ENCODE peak calls at places on chromosome 20, in five cellular contexts. One of them, this sample, is unnamed.

GRCh38 chr20:10898555-10898954 is 224.8 kb upstream of the JAG1 start:
- DNase-seq in K562: no peak
- DNase-seq in GM12878: no peak
- DNase-seq in H1: no peak
- DNase-seq in HCT116: no peak
- DNase-seq in this sample: no peak

GRCh38 chr20:24998631-24999445 is 6.3 kb upstream of the APMAP start:
- DNase-seq in K562: no peak
- DNase-seq in HCT116: no peak
- DNase-seq in GM12878: no peak
- DNase-seq in H1: no peak
- DNase-seq in this sample: no peak

GRCh38 chr20:62489186-62489939 is 13.6 kb upstream of the GATA5 start:
- DNase-seq in GM12878: no peak
- DNase-seq in K562: peak; percentile 53
- DNase-seq in H1: no peak
- DNase-seq in HCT116: no peak
- DNase-seq in this sample: no peak

GRCh38 chr20:34377072-34377847 is 14.2 kb downstream of the ITCH start:
- DNase-seq in GM12878: peak; percentile 72
- DNase-seq in K562: no peak
- DNase-seq in H1: no peak
- DNase-seq in HCT116: no peak
- DNase-seq in this sample: no peak

GRCh38 chr20:50138479-50139393 is 14.8 kb downstream of the PEDS1 start:
- DNase-seq in K562: no peak
- DNase-seq in GM12878: no peak
- DNase-seq in HCT116: no peak
- DNase-seq in H1: no peak
- DNase-seq in this sample: peak; percentile 36

GRCh38 chr20:35273449-35274171 is 4.3 kb downstream of the MMP24OS start:
- DNase-seq in H1: no peak
- DNase-seq in GM12878: no peak
- DNase-seq in HCT116: no peak
- DNase-seq in K562: no peak
- DNase-seq in this sample: peak; percentile 62

GRCh38 chr20:57243480-57244220 is 22.8 kb downstream of the BMP7 start:
- DNase-seq in HCT116: no peak
- DNase-seq in K562: no peak
- DNase-seq in H1: no peak
- DNase-seq in GM12878: no peak
- DNase-seq in this sample: no peak

GRCh38 chr20:62449951-62450815 is 22.8 kb upstream of the RBBP8NL start:
- DNase-seq in K562: no peak
- DNase-seq in H1: no peak
- DNase-seq in HCT116: no peak
- DNase-seq in GM12878: no peak
- DNase-seq in this sample: no peak

GRCh38 chr20:7728373-7728772 is 211.9 kb downstream of the HAO1 start:
- DNase-seq in K562: no peak
- DNase-seq in HCT116: no peak
- DNase-seq in H1: no peak
- DNase-seq in GM12878: no peak
- DNase-seq in this sample: no peak

GRCh38 chr20:56343861-56344381 is 14.9 kb upstream of the FAM210B start:
- DNase-seq in K562: peak; percentile 76
- DNase-seq in HCT116: no peak
- DNase-seq in GM12878: no peak
- DNase-seq in H1: peak; percentile 79
- DNase-seq in this sample: peak; percentile 90

GRCh38 chr20:41889125-41889870 is 271.1 kb upstream of the CHD6 start:
- DNase-seq in GM12878: no peak
- DNase-seq in H1: no peak
- DNase-seq in HCT116: peak; percentile 1
- DNase-seq in K562: peak; percentile 27
- DNase-seq in this sample: peak; percentile 24
- TF ChIP-seq CTCF in GM12878: peak; percentile 29
- TF ChIP-seq CTCF in H1: peak; percentile 38
- TF ChIP-seq CTCF in HCT116: peak; percentile 34
- TF ChIP-seq CTCF in K562: peak; percentile 43
- TF ChIP-seq CTCF in this sample: no peak

DNA sequence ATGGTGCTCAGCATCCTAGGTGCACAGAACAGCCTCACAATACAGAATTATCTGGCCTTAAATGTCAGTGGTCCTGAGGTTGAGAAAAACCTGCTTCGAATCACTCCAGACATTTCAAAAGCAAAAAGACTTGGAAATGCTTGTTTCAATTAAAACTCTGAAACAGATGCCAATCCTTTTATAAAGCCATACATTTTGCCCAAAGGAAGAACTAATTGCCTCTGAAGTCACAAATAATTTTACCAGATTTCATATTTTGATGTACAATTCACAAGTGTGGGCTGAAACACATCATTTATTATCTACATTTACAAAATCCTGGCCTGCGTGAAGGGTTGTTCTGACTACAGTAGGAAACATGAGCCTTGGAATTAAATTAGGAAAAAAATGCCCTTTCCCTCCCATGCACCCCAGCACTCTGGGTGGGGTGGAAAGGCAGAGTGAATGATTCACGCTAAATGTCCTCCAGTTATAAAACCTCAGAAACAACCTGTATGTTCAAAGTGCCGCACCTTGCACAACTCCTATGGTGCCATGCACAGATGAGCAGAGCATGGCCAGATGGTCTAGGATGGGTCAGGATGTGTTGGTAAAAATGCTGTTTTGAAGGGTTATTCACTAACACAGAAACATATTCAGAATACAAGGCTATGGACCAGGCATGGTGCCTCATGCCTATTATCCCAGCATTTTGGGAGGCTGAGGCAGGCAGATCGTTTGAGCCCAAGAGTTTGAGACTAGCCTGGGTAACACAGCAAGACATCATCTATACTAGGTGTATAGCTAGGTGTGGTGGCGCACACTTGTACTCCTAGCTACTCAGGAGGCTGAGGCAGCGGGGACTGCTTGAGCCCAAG is 87.0 kb downstream of the ZMYND8 start:
- DNase-seq in GM12878: no peak
- DNase-seq in HCT116: no peak
- DNase-seq in K562: no peak
- DNase-seq in H1: no peak
- DNase-seq in this sample: no peak
- TF ChIP-seq ATF3 in GM12878: no peak
- TF ChIP-seq ATF3 in HCT116: no peak
- TF ChIP-seq ATF3 in K562: no peak
- TF ChIP-seq ATF3 in H1: no peak
- TF ChIP-seq ATF3 in this sample: no peak

DNA sequence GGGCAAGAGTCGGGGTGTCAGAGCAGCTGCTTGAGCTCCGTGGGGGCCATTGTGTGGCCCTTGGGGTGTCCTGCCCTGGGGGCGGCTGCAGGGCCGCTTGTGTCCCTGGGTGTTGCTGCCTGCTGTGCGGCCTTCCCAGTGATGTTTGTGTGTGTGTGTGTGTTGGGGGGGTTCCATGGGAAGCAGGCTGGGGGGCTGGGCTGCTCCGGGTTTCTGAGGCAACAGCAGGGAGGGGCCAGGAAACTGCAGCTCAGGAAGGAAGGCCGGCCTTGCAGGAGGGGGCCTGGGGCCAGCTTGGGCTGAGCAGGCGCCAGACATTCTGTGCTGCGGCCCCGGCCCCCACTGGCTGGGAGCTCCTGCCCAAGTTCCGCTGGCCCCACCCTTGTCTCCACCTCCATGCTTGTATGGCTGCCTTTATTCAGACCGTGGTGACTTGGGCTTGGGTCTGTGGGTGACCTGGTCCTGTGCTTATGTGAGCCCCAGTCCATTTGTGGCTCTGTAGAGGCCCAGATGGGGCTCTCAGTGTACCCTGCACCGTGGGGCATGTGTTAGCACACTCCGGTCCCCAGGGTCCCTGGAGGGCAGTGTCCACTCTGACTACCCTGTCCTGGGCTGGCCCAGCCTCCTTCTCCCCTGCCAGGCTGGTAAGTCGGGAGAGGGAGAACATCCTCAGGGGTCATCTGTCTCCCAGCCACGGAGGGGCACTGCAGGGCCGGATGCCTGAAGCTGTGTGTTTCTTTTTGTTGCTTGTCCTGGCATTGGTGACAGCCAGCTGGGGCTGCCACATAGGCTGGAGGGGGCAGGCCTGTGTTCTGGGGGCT is 4.6 kb upstream of the SOX18 start:
- DNase-seq in H1: no peak
- DNase-seq in HCT116: peak; percentile 29
- DNase-seq in GM12878: no peak
- DNase-seq in K562: peak; percentile 61
- DNase-seq in this sample: peak; percentile 56
- TF ChIP-seq CTCF in H1: peak; percentile 67
- TF ChIP-seq CTCF in HCT116: peak; percentile 52
- TF ChIP-seq CTCF in GM12878: peak; percentile 54
- TF ChIP-seq CTCF in K562: peak; percentile 34
- TF ChIP-seq CTCF in this sample: no peak

DNA sequence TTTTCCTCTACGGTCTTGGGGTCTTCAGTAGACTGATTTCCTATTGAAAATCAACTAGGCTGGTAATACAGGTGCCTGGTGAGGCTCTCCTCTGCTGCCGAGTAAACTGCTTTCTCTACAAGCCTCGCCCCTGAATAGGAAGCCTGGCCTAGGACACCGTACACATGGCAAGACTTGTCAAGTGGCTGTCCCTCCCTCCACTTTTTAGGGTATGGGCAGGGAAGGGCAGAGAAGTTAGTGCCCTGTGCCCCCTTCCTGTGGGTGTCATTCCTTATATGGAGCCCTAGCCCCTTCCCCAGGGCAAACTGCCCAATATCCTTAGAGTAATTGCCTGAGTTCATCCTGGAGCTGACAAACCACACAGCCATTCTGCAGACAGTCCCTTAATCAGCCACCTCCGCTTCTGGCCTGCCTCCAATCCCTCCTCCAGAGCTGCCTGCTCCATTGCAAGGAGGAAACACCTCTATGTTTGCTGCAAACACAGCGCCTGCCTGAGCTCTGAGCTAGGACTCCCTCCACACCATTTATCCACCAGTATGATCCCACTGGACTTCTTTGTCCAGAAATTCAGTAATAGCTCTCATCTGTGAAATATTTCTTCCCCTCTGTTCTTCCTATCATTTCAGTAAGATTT is 93.1 kb downstream of the CHD6 start:
- DNase-seq in H1: no peak
- DNase-seq in HCT116: no peak
- DNase-seq in K562: peak; percentile 76
- DNase-seq in GM12878: no peak
- DNase-seq in this sample: no peak
- TF ChIP-seq ATF3 in H1: no peak
- TF ChIP-seq ATF3 in HCT116: no peak
- TF ChIP-seq ATF3 in K562: no peak
- TF ChIP-seq ATF3 in GM12878: no peak
- TF ChIP-seq ATF3 in this sample: no peak

GRCh38 chr20:1301031-1301529 is 27.9 kb downstream of the SDCBP2 start:
- DNase-seq in GM12878: no peak
- DNase-seq in HCT116: peak; percentile 18
- DNase-seq in K562: peak; percentile 60
- DNase-seq in H1: no peak
- DNase-seq in this sample: no peak

GRCh38 chr20:1298166-1298565 is 30.8 kb downstream of the SDCBP2 start:
- DNase-seq in GM12878: no peak
- DNase-seq in H1: no peak
- DNase-seq in HCT116: no peak
- DNase-seq in K562: no peak
- DNase-seq in this sample: no peak

GRCh38 chr20:1298888-1299511 is 29.9 kb downstream of the SDCBP2 start:
- DNase-seq in GM12878: no peak
- DNase-seq in HCT116: no peak
- DNase-seq in H1: no peak
- DNase-seq in K562: no peak
- DNase-seq in this sample: no peak

GRCh38 chr20:1300083-1300840 is 28.7 kb downstream of the SDCBP2 start:
- DNase-seq in GM12878: no peak
- DNase-seq in H1: no peak
- DNase-seq in HCT116: no peak
- DNase-seq in K562: peak; percentile 13
- DNase-seq in this sample: no peak

DNA sequence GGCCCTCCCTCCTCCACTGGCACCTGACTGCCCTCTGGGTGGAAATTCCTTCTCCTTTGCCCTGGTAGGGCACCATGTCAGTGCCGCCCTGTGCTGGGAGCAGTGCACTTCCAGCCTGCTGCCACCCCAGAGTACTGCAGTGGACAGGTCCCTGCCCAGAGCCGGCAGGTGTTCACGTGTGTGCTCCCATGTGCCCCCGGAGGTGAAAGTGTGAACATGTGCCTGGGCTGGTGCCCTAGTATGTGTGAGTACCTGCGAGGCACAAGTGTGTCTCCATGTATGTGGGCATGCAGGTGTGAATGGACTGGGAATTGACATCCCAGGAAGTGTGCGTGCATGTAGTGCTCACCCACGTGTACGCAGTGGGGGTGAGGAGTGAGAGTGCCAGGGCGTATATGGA is 29.4 kb downstream of the SDCBP2 start:
- DNase-seq in K562: peak; percentile 16
- DNase-seq in GM12878: no peak
- DNase-seq in H1: no peak
- DNase-seq in HCT116: peak; percentile 37
- DNase-seq in this sample: peak; percentile 79
- TF ChIP-seq CTCF in K562: peak; percentile 57
- TF ChIP-seq CTCF in GM12878: no peak
- TF ChIP-seq CTCF in H1: peak; percentile 68
- TF ChIP-seq CTCF in HCT116: peak; percentile 55
- TF ChIP-seq CTCF in this sample: peak; percentile 38

GRCh38 chr20:46833360-46833759 is 61.3 kb upstream of the EYA2 start:
- DNase-seq in GM12878: peak; percentile 2
- DNase-seq in HCT116: no peak
- DNase-seq in H1: no peak
- DNase-seq in K562: no peak
- DNase-seq in this sample: no peak
- TF ChIP-seq ATF3 in GM12878: no peak
- TF ChIP-seq ATF3 in HCT116: no peak
- TF ChIP-seq ATF3 in H1: no peak
- TF ChIP-seq ATF3 in K562: no peak
- TF ChIP-seq ATF3 in this sample: no peak

GRCh38 chr20:43755390-43755789 is 28.6 kb upstream of the GTSF1L start:
- DNase-seq in GM12878: no peak
- DNase-seq in HCT116: no peak
- DNase-seq in H1: no peak
- DNase-seq in K562: no peak
- DNase-seq in this sample: no peak

GRCh38 chr20:43752051-43752360 is 25.2 kb upstream of the GTSF1L start:
- DNase-seq in H1: no peak
- DNase-seq in K562: no peak
- DNase-seq in GM12878: no peak
- DNase-seq in HCT116: no peak
- DNase-seq in this sample: no peak

GRCh38 chr20:43751167-43752050 is 24.6 kb upstream of the GTSF1L start:
- DNase-seq in K562: no peak
- DNase-seq in H1: no peak
- DNase-seq in HCT116: no peak
- DNase-seq in GM12878: peak; percentile 99
- DNase-seq in this sample: no peak

GRCh38 chr20:43750774-43751166 is 24.0 kb upstream of the GTSF1L start:
- DNase-seq in K562: no peak
- DNase-seq in H1: no peak
- DNase-seq in HCT116: no peak
- DNase-seq in GM12878: no peak
- DNase-seq in this sample: no peak

GRCh38 chr20:43752561-43753301 is 25.9 kb upstream of the GTSF1L start:
- DNase-seq in K562: no peak
- DNase-seq in HCT116: no peak
- DNase-seq in GM12878: peak; percentile 95
- DNase-seq in H1: no peak
- DNase-seq in this sample: no peak
- TF ChIP-seq CTCF in K562: no peak
- TF ChIP-seq CTCF in HCT116: no peak
- TF ChIP-seq CTCF in GM12878: no peak
- TF ChIP-seq CTCF in H1: no peak
- TF ChIP-seq CTCF in this sample: no peak

This sample was measured in WTC11.